ENCODE peak calls at places on chromosomes 6 and 20, in seven cellular contexts. Q is M059J; F is mesendoderm; M is stimulated activated naive CD8-positive, alpha-beta T cell treated with anti-CD3 and anti-CD28 coated beads, Interleukin-15, amount 100 ng/mL, for 72 hours; D is iPS DF 6.9; E is NCI-H774; K is left cardiac atrium. C is an unnamed sample.

GRCh38 chr6:72857791-72858190 is 235.9 kb downstream of the KCNQ5 start:
- DNase-seq in F (peak), D (no peak), E (no peak), K (no peak), M (no peak), Q (peak), C (no peak)

GRCh38 chr6:31734703-31735500 is 1.4 kb downstream of the CLIC1 start:
- DNase-seq in Q (peak), M (peak), D (no peak), F (peak), E (no peak), K (peak), C (peak)

GRCh38 chr6:115643762-115644161 is 416.9 kb downstream of the FRK start:
- DNase-seq in M (no peak), E (no peak), K (no peak), D (no peak), F (no peak), Q (peak), C (no peak)

GRCh38 chr6:28537509-28538140 is 11.9 kb downstream of the GPX5 start:
- DNase-seq in K (no peak), M (peak), Q (peak), F (peak), D (peak), E (peak), C (no peak)

GRCh38 chr6:128863983-128864382 is 19.0 kb upstream of the LAMA2 start:
- DNase-seq in E (no peak), K (no peak), M (no peak), Q (no peak), D (no peak), F (no peak), C (no peak)

GRCh38 chr6:11869656-11870340 is 91.2 kb upstream of the ADTRP start:
- DNase-seq in M (no peak), D (no peak), K (peak), F (no peak), Q (peak), E (no peak), C (no peak)

GRCh38 chr20:35870541-35871307 is 83.6 kb downstream of the SCAND1 start:
- DNase-seq in F (no peak), M (no peak), D (no peak), E (no peak), K (no peak), Q (peak), C (no peak)

GRCh38 chr20:62320581-62321354 is 18.0 kb downstream of the ADRM1 start:
- DNase-seq in D (no peak), E (no peak), Q (peak), K (no peak), M (no peak), F (peak), C (no peak)

GRCh38 chr6:25450469-25451198 is 171.5 kb downstream of the CARMIL1 start:
- DNase-seq in E (no peak), K (no peak), F (no peak), M (no peak), Q (no peak), D (no peak), C (no peak)

GRCh38 chr20:55649254-55649653 is 356.1 kb downstream of the CBLN4 start:
- DNase-seq in D (no peak), Q (no peak), M (no peak), F (no peak), E (no peak), K (no peak), C (no peak)

GRCh38 chr6:159866286-159867247 is 24.2 kb upstream of the MAS1 start:
- DNase-seq in F (no peak), K (no peak), E (no peak), D (no peak), M (no peak), Q (no peak), C (no peak)

GRCh38 chr6:130964808-130965604 is 98.0 kb downstream of the EPB41L2 start:
- DNase-seq in F (no peak), Q (no peak), M (no peak), D (no peak), E (no peak), K (no peak), C (no peak)

GRCh38 chr6:18477301-18477941 is 90.3 kb downstream of the RNF144B start:
- DNase-seq in D (no peak), E (no peak), M (no peak), Q (peak), K (no peak), F (no peak), C (no peak)

GRCh38 chr20:61331542-61331941 is 79.5 kb downstream of the CDH4 start:
- DNase-seq in K (peak), E (no peak), D (no peak), Q (no peak), M (no peak), F (peak), C (no peak)

GRCh38 chr20:39269031-39269461 is 306.9 kb downstream of the DHX35 start:
- DNase-seq in E (no peak), Q (peak), K (peak), M (peak), F (peak), D (no peak), C (peak)

GRCh38 chr6:107708435-107708834 is 115.7 kb downstream of the SCML4 start:
- DNase-seq in K (no peak), F (no peak), E (no peak), Q (no peak), M (no peak), D (no peak), C (no peak)

GRCh38 chr20:35743693-35744491 is 1.8 kb upstream of the RBM39 start:
- DNase-seq in E (no peak), M (no peak), D (no peak), Q (peak), K (no peak), F (no peak), C (no peak)

GRCh38 chr6:46347669-46348068 is 143.6 kb downstream of the RCAN2 start:
- DNase-seq in F (no peak), E (no peak), M (no peak), Q (peak), D (no peak), K (no peak), C (no peak)

GRCh38 chr20:23396961-23397620 is 24.2 kb downstream of the NAPB start:
- DNase-seq in M (no peak), K (no peak), Q (no peak), F (no peak), D (no peak), E (no peak), C (no peak)

GRCh38 chr6:34195726-34196115 is 41.0 kb upstream of the HMGA1 start:
- DNase-seq in K (no peak), Q (no peak), E (no peak), F (no peak), D (no peak), M (no peak), C (no peak)

GRCh38 chr20:43945391-43946205 is 30.9 kb downstream of the TOX2 start:
- DNase-seq in F (no peak), D (no peak), Q (no peak), M (no peak), E (no peak), K (no peak), C (no peak)

GRCh38 chr6:137519629-137520176 is 25.5 kb upstream of the OLIG3 start:
- DNase-seq in K (no peak), E (no peak), Q (no peak), F (no peak), D (no peak), M (no peak), C (no peak)

GRCh38 chr20:36279776-36280175 is 26.4 kb upstream of the DLGAP4 start:
- DNase-seq in K (no peak), F (no peak), E (no peak), D (no peak), Q (no peak), M (no peak), C (no peak)

GRCh38 chr20:61476956-61477355 is 224.9 kb downstream of the CDH4 start:
- DNase-seq in E (no peak), K (no peak), D (no peak), M (no peak), Q (no peak), F (no peak), C (no peak)

GRCh38 chr6:33719326-33719987 is 8.0 kb upstream of the UQCC2 start:
- DNase-seq in M (no peak), D (no peak), Q (no peak), F (no peak), K (no peak), E (peak), C (no peak)

GRCh38 chr6:47084530-47084929 is 42.4 kb upstream of the ADGRF1 start:
- DNase-seq in D (no peak), E (no peak), M (no peak), Q (no peak), K (no peak), F (no peak), C (no peak)

GRCh38 chr20:23548408-23548807 is 19.9 kb downstream of the CST9L start:
- DNase-seq in M (no peak), Q (no peak), D (no peak), K (no peak), F (no peak), E (no peak), C (no peak)

GRCh38 chr6:110537208-110538123 is 61.1 kb upstream of the SLC22A16 start:
- DNase-seq in D (no peak), K (no peak), M (no peak), Q (peak), E (no peak), F (peak), C (no peak)

GRCh38 chr6:40778918-40779317 is 191.8 kb upstream of the LRFN2 start:
- DNase-seq in F (no peak), Q (peak), D (no peak), K (no peak), E (no peak), M (no peak), C (no peak)

GRCh38 chr6:30683137-30683979 is 3.1 kb downstream of the PPP1R18 start:
- DNase-seq in E (no peak), D (no peak), F (no peak), M (no peak), K (no peak), Q (peak), C (no peak)

GRCh38 chr20:15491564-15491963 is 1081.7 kb downstream of the KIF16B start:
- DNase-seq in D (no peak), Q (no peak), M (no peak), K (no peak), E (no peak), F (peak), C (no peak)

GRCh38 chr20:24821391-24821790 is 127.7 kb upstream of the CST7 start:
- DNase-seq in F (no peak), M (no peak), E (no peak), Q (no peak), K (no peak), D (no peak), C (no peak)

GRCh38 chr20:49697071-49697470 is 16.6 kb downstream of the B4GALT5 start:
- DNase-seq in K (no peak), E (peak), D (no peak), Q (no peak), F (no peak), M (no peak), C (no peak)